ENCODE peak calls at places on chromosomes 6 and 20, in nine cellular contexts. G is body of pancreas, P is iPS DF 6.9, Q is heart right ventricle, L is endodermal cell, R is adrenal gland, N is cardiac muscle cell, T is sigmoid colon, E is pancreas. A is an unnamed sample. For H3K36me3, the result is how much of the 10 kb centered on the place peaks cover.

GRCh38 chr6:36752187-36752885 is 54.7 kb downstream of the RAB44 start:
- DNase-seq in T (no peak), N (no peak), G (no peak), E (no peak), Q (no peak), P (no peak), L (no peak), R (no peak), A (no peak)

GRCh38 chr20:4289875-4290274 is 274.5 kb upstream of the RNF24 start:
- DNase-seq in N (no peak), P (no peak), R (no peak), G (no peak), L (peak), E (no peak), T (no peak), Q (no peak), A (no peak)

GRCh38 chr6:113859349-113860164 is 2.4 kb downstream of the MARCKS start:
- DNase-seq in P (no peak), G (peak), L (peak), E (no peak), Q (peak), R (no peak), N (peak), T (peak), A (no peak)

GRCh38 chr6:166052837-166053236 is 114.8 kb downstream of the TBXT start:
- DNase-seq in G (no peak), P (no peak), E (no peak), Q (no peak), T (no peak), N (no peak), R (no peak), L (no peak), A (no peak)

GRCh38 chr20:59230385-59230784 is 66.8 kb downstream of the ZNF831 start:
- DNase-seq in L (no peak), Q (no peak), R (no peak), P (no peak), E (no peak), G (no peak), N (no peak), T (no peak), A (no peak)

GRCh38 chr6:112222111-112222726 is 32.1 kb downstream of the LAMA4 start:
- DNase-seq in P (no peak), N (no peak), L (no peak), E (no peak), R (no peak), G (no peak), T (no peak), Q (no peak), A (no peak)

GRCh38 chr6:133983099-133983939 is 30.3 kb downstream of the TBPL1 start:
- DNase-seq in N (no peak), G (no peak), P (no peak), Q (no peak), L (peak), R (no peak), E (no peak), T (no peak), A (peak)

GRCh38 chr6:122695188-122695587 is 84.3 kb upstream of the FABP7 start:
- DNase-seq in G (no peak), L (no peak), Q (no peak), T (no peak), N (no peak), P (no peak), R (no peak), E (no peak), A (no peak)

GRCh38 chr6:19811397-19812079 is 25.6 kb upstream of the ID4 start:
- DNase-seq in G (no peak), E (no peak), N (no peak), P (no peak), L (no peak), T (no peak), R (no peak), Q (no peak), A (no peak)

DNA sequence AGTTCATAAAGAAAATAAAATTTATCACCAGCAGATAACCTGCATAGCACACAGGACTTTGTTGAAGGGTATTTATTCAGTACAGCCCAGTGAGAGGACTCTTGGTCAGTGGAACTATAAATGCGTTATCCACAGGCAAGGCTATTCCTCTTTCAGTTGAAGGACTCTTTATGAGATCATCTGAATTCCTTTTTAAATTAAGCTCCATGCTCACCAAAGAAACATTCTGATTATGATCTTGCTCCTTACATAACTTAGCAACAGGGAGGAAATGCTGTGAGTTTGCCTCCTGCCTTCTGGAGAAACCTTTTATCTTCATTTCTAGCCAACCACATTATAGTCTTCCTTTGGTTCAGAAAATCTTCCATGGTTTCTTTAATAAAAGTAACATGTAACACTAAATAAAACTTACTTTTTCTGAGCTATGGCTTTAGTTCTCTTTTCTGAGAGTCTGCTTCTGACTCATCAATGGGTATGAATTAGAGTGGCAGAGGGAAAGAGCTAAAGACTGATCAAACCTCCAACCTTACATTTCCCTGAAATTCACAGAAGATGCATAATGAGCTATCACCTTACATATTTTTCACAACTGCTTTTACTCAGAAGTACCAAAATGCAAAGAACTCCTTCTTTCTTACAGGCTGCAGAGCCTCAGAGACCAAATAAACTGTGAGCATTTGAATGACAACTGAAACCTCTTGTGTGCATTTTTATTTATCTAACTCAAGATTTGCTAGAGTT is 267.2 kb downstream of the ADGRG6 start:
- DNase-seq in E (no peak), R (no peak), Q (no peak), T (no peak), N (no peak), L (no peak), G (no peak), P (no peak), A (no peak)
- H3K4me3 ChIP-seq in E (no peak), R (no peak), Q (no peak), T (no peak), N (no peak), L (peak), G (no peak), P (no peak), A (no peak)

GRCh38 chr6:39867592-39867991 is 66.7 kb downstream of the MOCS1 start:
- DNase-seq in L (peak), R (no peak), T (peak), N (no peak), G (no peak), P (no peak), E (no peak), Q (no peak), A (no peak)
- H3K36me3 ChIP-seq in L (under half), R (half or more), T (under half), N (under half), G (under half), P (under half), E (under half), Q (under half), A (under half)

GRCh38 chr6:4402477-4402976 is 267.2 kb upstream of the ECI2 start:
- DNase-seq in E (no peak), L (no peak), R (peak), Q (peak), T (no peak), G (no peak), N (peak), P (no peak), A (no peak)

GRCh38 chr6:4403828-4404227 is 268.5 kb upstream of the ECI2 start:
- DNase-seq in P (no peak), G (no peak), E (no peak), T (no peak), Q (no peak), R (no peak), N (no peak), L (no peak), A (no peak)

GRCh38 chr6:4403023-4403752 is 267.8 kb upstream of the ECI2 start:
- DNase-seq in L (no peak), Q (no peak), R (no peak), E (no peak), T (no peak), N (no peak), G (no peak), P (no peak), A (no peak)

GRCh38 chr6:4404410-4404809 is 269.0 kb upstream of the ECI2 start:
- DNase-seq in T (no peak), R (no peak), L (no peak), N (no peak), P (no peak), E (no peak), G (no peak), Q (no peak), A (no peak)

GRCh38 chr6:4405609-4406212 is 270.3 kb upstream of the ECI2 start:
- DNase-seq in Q (no peak), P (no peak), E (no peak), N (no peak), T (no peak), G (no peak), R (no peak), L (peak), A (no peak)
- H3K4me3 ChIP-seq in Q (no peak), P (no peak), E (no peak), N (no peak), T (no peak), G (no peak), R (no peak), L (no peak), A (no peak)

GRCh38 chr20:62937353-62938104 is 418 bp upstream of the GID8 start:
- DNase-seq in T (peak), Q (peak), R (peak), G (peak), E (peak), L (peak), N (peak), P (no peak), A (peak)
- H3K36me3 ChIP-seq in T (under half), Q (under half), R (under half), G (under half), E (under half), L (half or more), N (under half), P (under half), A (under half)

GRCh38 chr20:35739294-35740163 is 2.5 kb downstream of the RBM39 start:
- DNase-seq in P (no peak), E (no peak), R (no peak), T (no peak), L (peak), N (no peak), Q (no peak), G (peak), A (no peak)

GRCh38 chr20:35735828-35736470 is 6.1 kb downstream of the RBM39 start:
- DNase-seq in E (no peak), Q (no peak), N (no peak), L (no peak), G (no peak), T (no peak), R (no peak), P (no peak), A (no peak)

GRCh38 chr20:35741892-35742740 is at the start of gene RBM39:
- DNase-seq in R (peak), G (peak), E (peak), Q (peak), P (peak), N (peak), L (peak), T (peak), A (peak)

GRCh38 chr20:35737865-35738333 is 4.2 kb downstream of the RBM39 start:
- DNase-seq in G (no peak), L (peak), R (no peak), T (no peak), P (no peak), N (no peak), E (no peak), Q (no peak), A (no peak)

DNA sequence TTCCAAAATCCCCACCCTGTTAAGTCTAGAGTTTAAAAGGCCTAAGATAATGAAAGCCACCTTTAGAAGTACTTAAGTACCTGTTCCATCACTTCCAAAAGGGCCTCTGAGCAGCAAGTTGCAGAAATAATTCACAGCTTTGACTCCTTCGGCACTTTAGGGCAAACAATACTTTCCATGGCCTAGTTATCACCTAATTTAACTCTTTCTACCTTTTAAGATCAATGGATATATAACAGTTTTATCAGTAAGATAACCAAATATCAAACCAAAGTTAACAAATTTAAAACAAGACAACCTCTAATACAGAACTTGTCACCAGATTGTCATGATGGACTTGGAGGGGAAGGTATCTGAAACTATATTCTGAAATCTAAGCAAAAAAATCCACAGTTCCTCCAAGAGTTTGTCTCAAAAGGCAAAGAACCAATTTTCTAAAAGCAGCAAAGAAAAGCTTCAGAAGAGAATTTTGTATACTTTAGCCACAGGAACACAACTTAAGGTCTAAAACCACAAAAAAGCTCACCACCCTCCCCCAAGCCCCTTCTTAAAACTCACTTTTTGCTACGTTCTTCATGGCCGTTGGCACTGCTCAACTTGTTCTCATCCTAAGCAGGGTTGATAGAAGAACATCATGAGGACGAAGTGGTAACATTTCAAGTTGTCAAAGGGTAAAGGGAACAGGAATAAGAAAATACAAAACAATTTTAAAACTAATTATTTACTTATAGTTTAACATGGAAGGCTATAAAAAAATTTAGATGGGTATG is 3.5 kb downstream of the RBM39 start:
- DNase-seq in L (no peak), P (no peak), T (no peak), Q (no peak), E (no peak), R (no peak), N (no peak), G (no peak), A (no peak)
- H3K4me3 ChIP-seq in L (peak), P (no peak), T (no peak), Q (no peak), E (peak), R (no peak), N (no peak), G (no peak), A (peak)

GRCh38 chr20:48701702-48702101 is 126.1 kb downstream of the PREX1 start:
- DNase-seq in N (no peak), E (no peak), G (no peak), Q (no peak), T (peak), P (no peak), R (no peak), L (no peak), A (no peak)
- H3K36me3 ChIP-seq in N (under half), E (under half), G (under half), Q (half or more), T (under half), P (under half), R (under half), L (under half), A (half or more)

GRCh38 chr6:3592371-3592941 is 135.6 kb upstream of the SLC22A23 start:
- DNase-seq in T (no peak), Q (no peak), N (no peak), L (no peak), R (no peak), E (no peak), P (no peak), G (no peak), A (no peak)

GRCh38 chr6:3596736-3597135 is 139.9 kb upstream of the SLC22A23 start:
- DNase-seq in R (no peak), T (no peak), N (no peak), G (no peak), L (no peak), Q (no peak), E (no peak), P (no peak), A (no peak)

GRCh38 chr6:3594196-3594595 is 137.3 kb upstream of the SLC22A23 start:
- DNase-seq in N (no peak), G (no peak), L (no peak), Q (no peak), P (no peak), T (no peak), R (no peak), E (no peak), A (no peak)

GRCh38 chr6:3591970-3592369 is 135.1 kb upstream of the SLC22A23 start:
- DNase-seq in L (no peak), N (no peak), E (no peak), R (no peak), T (no peak), Q (no peak), G (no peak), P (no peak), A (no peak)

GRCh38 chr6:3593161-3593560 is 136.3 kb upstream of the SLC22A23 start:
- DNase-seq in R (no peak), G (no peak), P (no peak), T (no peak), N (no peak), E (no peak), Q (no peak), L (no peak), A (no peak)
- H3K4me3 ChIP-seq in R (no peak), G (no peak), P (no peak), T (no peak), N (no peak), E (no peak), Q (no peak), L (no peak), A (no peak)

DNA sequence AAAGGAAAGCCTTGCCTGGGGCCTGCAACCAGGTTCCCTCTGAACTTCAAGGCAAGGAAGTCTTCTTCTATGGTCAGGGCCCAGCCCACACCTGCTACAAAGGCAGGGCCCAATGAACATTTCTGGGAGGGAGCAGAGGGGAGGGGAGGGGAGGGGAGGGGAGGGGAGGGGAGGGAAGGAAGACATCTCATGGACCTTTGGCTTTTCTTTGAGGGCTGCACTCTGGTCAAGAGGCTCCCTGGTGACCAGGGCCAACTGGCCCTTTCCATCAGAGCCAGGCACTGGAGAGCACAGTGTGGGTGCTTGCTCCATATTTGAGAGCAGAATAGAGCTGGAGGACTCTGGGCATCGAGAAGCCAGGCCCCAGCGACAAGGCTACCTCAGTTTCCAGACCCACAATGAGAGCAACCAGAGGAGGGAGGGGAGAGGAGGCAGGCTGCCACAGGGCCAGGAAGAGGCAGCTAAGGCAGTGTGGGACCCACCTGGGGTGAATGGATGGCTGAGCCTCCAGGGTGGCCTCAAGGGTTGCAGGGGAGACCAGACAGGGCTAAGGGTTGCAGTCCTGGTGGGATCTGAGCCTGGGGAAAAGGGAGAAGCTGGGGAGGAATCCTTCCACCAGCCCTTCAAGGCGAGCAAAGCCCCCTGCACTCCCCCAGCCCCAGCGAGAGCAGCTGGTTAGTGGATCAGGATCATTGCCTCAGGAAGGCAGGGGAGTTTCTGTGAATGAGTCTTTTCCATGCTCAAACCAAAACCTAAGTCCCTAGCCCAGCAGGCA is 84.8 kb downstream of the MRPL14 start:
- DNase-seq in G (no peak), L (no peak), T (peak), E (no peak), N (no peak), Q (no peak), P (no peak), R (peak), A (no peak)
- H3K36me3 ChIP-seq in G (under half), L (under half), T (under half), E (under half), N (under half), Q (under half), P (under half), R (under half), A (under half)

A was measured in effector memory CD4-positive, alpha-beta T cell.